ENCODE peak calls at places on chromosomes 1 and 21, in nine cellular contexts. V, H, J, N, A, E, C, G and F are unnamed samples.

GRCh38 chr1:209879539-209879938 is 51.8 kb downstream of the UTP25 start:
- DNase-seq in V (no peak), H (no peak), J (no peak), N (no peak), A (no peak), E (no peak), C (no peak), G (no peak), F (no peak)

GRCh38 chr1:30194046-30194619 is 529.3 kb downstream of the MATN1 start:
- DNase-seq in V (no peak), H (no peak), J (no peak), N (no peak), A (no peak), E (no peak), C (no peak), G (no peak), F (no peak)

GRCh38 chr1:19752083-19752696 is 47.5 kb downstream of the TMCO4 start:
- DNase-seq in V (no peak), H (no peak), J (no peak), N (no peak), A (no peak), E (no peak), C (peak; percentile 44), G (no peak), F (no peak)

GRCh38 chr1:23088027-23088426 is 68.8 kb downstream of the KDM1A start:
- DNase-seq in V (no peak), H (no peak), J (no peak), N (no peak), A (no peak), E (no peak), C (no peak), G (no peak), F (no peak)

GRCh38 chr1:22472596-22472995 is 20.9 kb downstream of the ZBTB40 start:
- DNase-seq in V (no peak), H (no peak), J (no peak), N (no peak), A (no peak), E (peak; percentile 76), C (no peak), G (no peak), F (no peak)

GRCh38 chr1:57012280-57012679 is 46.5 kb upstream of the C8B start:
- DNase-seq in V (no peak), H (no peak), J (no peak), N (no peak), A (no peak), E (no peak), C (no peak), G (no peak), F (no peak)

GRCh38 chr1:230498704-230499103 is 72.6 kb upstream of the PGBD5 start:
- DNase-seq in V (no peak), H (no peak), J (no peak), N (no peak), A (no peak), E (no peak), C (no peak), G (no peak), F (no peak)

GRCh38 chr1:180247580-180247979 is 17.5 kb downstream of the LHX4 start:
- DNase-seq in V (no peak), H (no peak), J (no peak), N (no peak), A (no peak), E (no peak), C (no peak), G (peak; percentile 7), F (no peak)

GRCh38 chr1:234570336-234570735 is 39.6 kb downstream of the IRF2BP2 start:
- DNase-seq in V (no peak), H (no peak), J (no peak), N (no peak), A (no peak), E (no peak), C (no peak), G (no peak), F (no peak)

GRCh38 chr1:73593804-73594203 is 604.2 kb downstream of the LRRIQ3 start:
- DNase-seq in V (no peak), H (no peak), J (no peak), N (no peak), A (no peak), E (no peak), C (no peak), G (no peak), F (no peak)

GRCh38 chr1:175385316-175385715 is 192.7 kb upstream of the KIAA0040 start:
- DNase-seq in V (no peak), H (no peak), J (no peak), N (no peak), A (no peak), E (no peak), C (no peak), G (no peak), F (no peak)

GRCh38 chr1:213689260-213689659 is 298.5 kb upstream of the PROX1 start:
- DNase-seq in V (no peak), H (no peak), J (no peak), N (no peak), A (no peak), E (no peak), C (no peak), G (no peak), F (no peak)

GRCh38 chr21:38434913-38435533 is 63.3 kb downstream of the ERG start:
- DNase-seq in V (no peak), H (no peak), J (peak; percentile 10), N (no peak), A (no peak), E (no peak), C (no peak), G (no peak), F (no peak)

GRCh38 chr1:225911207-225912130 is 12.6 kb downstream of the PYCR2 start:
- DNase-seq in V (no peak), H (no peak), J (no peak), N (peak; percentile 88), A (peak; percentile 92), E (no peak), C (peak; percentile 66), G (peak; percentile 77), F (peak; percentile 89)

GRCh38 chr1:100866041-100866900 is 28.4 kb downstream of the EXTL2 start:
- DNase-seq in V (no peak), H (peak; percentile 42), J (no peak), N (peak; percentile 29), A (no peak), E (no peak), C (no peak), G (no peak), F (no peak)

GRCh38 chr1:119626841-119627240 is 21.2 kb downstream of the ZNF697 start:
- DNase-seq in V (no peak), H (no peak), J (no peak), N (no peak), A (no peak), E (no peak), C (peak; percentile 29), G (no peak), F (no peak)

GRCh38 chr1:6911229-6911941 is 126.1 kb downstream of the CAMTA1 start:
- DNase-seq in V (no peak), H (no peak), J (no peak), N (no peak), A (no peak), E (no peak), C (no peak), G (no peak), F (no peak)
- H3K4me3 ChIP-seq in V (no peak overlapping the region), H (no peak overlapping the region), J (no peak overlapping the region), N (no peak overlapping the region), A (no peak overlapping the region), E (no peak overlapping the region), C (no peak overlapping the region), G (no peak overlapping the region), F (no peak overlapping the region)

GRCh38 chr1:167723707-167724323 is 2.0 kb downstream of the MPZL1 start:
- DNase-seq in V (no peak), H (peak; percentile 47), J (no peak), N (no peak), A (no peak), E (no peak), C (no peak), G (no peak), F (no peak)
- H3K4me3 ChIP-seq in V (no peak overlapping the region), H (peak overlapping the region; percentile 94), J (peak overlapping the region; percentile 80), N (peak overlapping the region; percentile 67), A (peak overlapping the region; percentile 86), E (peak overlapping the region; percentile 92), C (no peak overlapping the region), G (peak overlapping the region; percentile 97), F (peak overlapping the region; percentile 70)

DNA sequence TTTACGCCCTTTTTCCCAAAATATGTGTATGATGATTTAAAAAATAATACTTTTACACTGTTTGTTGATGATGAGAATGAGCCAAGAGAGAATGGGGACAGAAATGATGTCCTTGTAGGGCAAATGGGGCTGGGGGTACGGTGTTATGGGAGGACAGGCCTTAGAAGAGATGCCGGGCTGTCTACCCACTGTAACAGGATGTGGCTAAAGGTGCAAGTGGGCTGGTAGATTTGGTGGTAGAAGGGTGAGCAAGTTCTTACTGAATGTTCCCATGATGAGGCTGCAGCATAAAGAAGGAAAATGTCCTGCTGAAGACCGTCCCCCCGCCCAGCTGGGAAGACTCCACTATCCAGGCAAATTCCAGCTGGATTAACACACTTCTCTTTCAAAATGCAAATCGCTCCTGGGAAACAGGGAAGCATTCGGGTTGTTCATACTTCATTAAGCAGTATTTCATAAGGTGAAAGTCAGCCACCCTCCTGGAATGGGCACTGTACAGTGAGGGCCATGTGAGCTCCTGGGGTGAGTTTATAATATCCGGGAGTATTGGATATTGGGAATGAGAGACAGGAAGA is 14.0 kb downstream of the GPA33 start:
- DNase-seq in V (no peak), H (no peak), J (no peak), N (no peak), A (peak; percentile 15), E (no peak), C (no peak), G (no peak), F (no peak)
- H3K4me3 ChIP-seq in V (no peak overlapping the region), H (no peak overlapping the region), J (no peak overlapping the region), N (no peak overlapping the region), A (no peak overlapping the region), E (no peak overlapping the region), C (no peak overlapping the region), G (no peak overlapping the region), F (no peak overlapping the region)

GRCh38 chr1:39157304-39157703 is 47.2 kb upstream of the MACF1 start:
- DNase-seq in V (no peak), H (no peak), J (no peak), N (no peak), A (no peak), E (no peak), C (no peak), G (no peak), F (no peak)

GRCh38 chr1:39163469-39163868 is 41.0 kb upstream of the MACF1 start:
- DNase-seq in V (no peak), H (no peak), J (no peak), N (no peak), A (no peak), E (no peak), C (no peak), G (no peak), F (no peak)

GRCh38 chr1:39160703-39161102 is 43.8 kb upstream of the MACF1 start:
- DNase-seq in V (no peak), H (no peak), J (no peak), N (no peak), A (no peak), E (no peak), C (no peak), G (no peak), F (no peak)

GRCh38 chr1:39158330-39159086 is 46.0 kb upstream of the MACF1 start:
- DNase-seq in V (no peak), H (no peak), J (no peak), N (peak; percentile 76), A (peak; percentile 85), E (peak; percentile 89), C (no peak), G (peak; percentile 56), F (no peak)

GRCh38 chr1:39159224-39160036 is 45.1 kb upstream of the MACF1 start:
- DNase-seq in V (no peak), H (no peak), J (no peak), N (peak; percentile 77), A (peak; percentile 81), E (peak; percentile 50), C (no peak), G (no peak), F (no peak)
- H3K4me3 ChIP-seq in V (no peak overlapping the region), H (no peak overlapping the region), J (peak overlapping the region; percentile 48), N (peak overlapping the region; percentile 52), A (peak overlapping the region; percentile 74), E (peak overlapping the region; percentile 32), C (no peak overlapping the region), G (peak overlapping the region; percentile 41), F (peak overlapping the region; percentile 52)